ENCODE peak calls at places on chromosome 18, in six cellular contexts. J is NCI-H82, M is fibroblast of mammary gland, K is D341Med, I is uterus, Z is BJ. C is an unnamed sample.
A peak's percentile ranks its signal among the peaks of the same experiment; 100 is the strongest.

GRCh38 chr18:75341267-75341666 is 86.2 kb downstream of the SMIM21 start:
- DNase-seq in Z (no peak), I (no peak), J (peak; percentile 50), M (peak; percentile 11), K (peak; percentile 45), C (no peak)

GRCh38 chr18:45562567-45563479 is 52.5 kb upstream of the SLC14A2 start:
- DNase-seq in M (no peak), K (no peak), Z (no peak), J (no peak), I (peak; percentile 69), C (no peak)

GRCh38 chr18:24672165-24672950 is 211.9 kb downstream of the HRH4 start:
- DNase-seq in J (peak; percentile 49), M (no peak), I (no peak), K (peak; percentile 61), Z (no peak), C (no peak)

GRCh38 chr18:74791501-74792188 is 194.0 kb downstream of the ZNF407 start:
- DNase-seq in M (no peak), Z (no peak), K (no peak), I (no peak), J (no peak), C (no peak)

GRCh38 chr18:46756559-46757201 is at the start of gene ST8SIA5:
- DNase-seq in K (peak; percentile 81), J (peak; percentile 77), Z (no peak), M (no peak), I (no peak), C (no peak)

GRCh38 chr18:51070545-51070944 is 40.5 kb downstream of the SMAD4 start:
- DNase-seq in M (peak; percentile 90), J (no peak), Z (peak; percentile 56), I (no peak), K (no peak), C (peak; percentile 29)

GRCh38 chr18:22448238-22448637 is 30.5 kb upstream of the CTAGE1 start:
- DNase-seq in K (no peak), J (no peak), Z (no peak), I (no peak), M (no peak), C (no peak)

GRCh38 chr18:3455938-3456685 is 6.1 kb downstream of the TGIF1 start:
- DNase-seq in M (peak; percentile 56), I (no peak), J (no peak), K (no peak), Z (no peak), C (no peak)

GRCh38 chr18:995641-996040 is 91.0 kb downstream of the ADCYAP1 start:
- DNase-seq in J (no peak), K (no peak), M (peak; percentile 90), Z (peak; percentile 76), I (peak; percentile 20), C (peak; percentile 76)

GRCh38 chr18:37476182-37476581 is 89.4 kb downstream of the CELF4 start:
- DNase-seq in I (no peak), Z (no peak), J (peak; percentile 60), K (peak; percentile 83), M (peak; percentile 17), C (no peak)

GRCh38 chr18:79815657-79816056 is 17.9 kb downstream of the KCNG2 start:
- DNase-seq in M (no peak), J (no peak), Z (no peak), K (peak; percentile 38), I (no peak), C (no peak)

GRCh38 chr18:27666070-27666469 is 481.0 kb upstream of the CHST9 start:
- DNase-seq in Z (no peak), J (peak; percentile 38), I (no peak), K (no peak), M (no peak), C (no peak)

GRCh38 chr18:13530879-13531387 is 195.4 kb downstream of the FAM210A start:
- DNase-seq in I (peak; percentile 61), M (peak; percentile 31), Z (peak; percentile 6), J (peak; percentile 33), K (peak; percentile 75), C (peak; percentile 8)

GRCh38 chr18:8177330-8178016 is 431.8 kb upstream of the RAB12 start:
- DNase-seq in K (no peak), I (no peak), J (peak; percentile 69), M (peak; percentile 38), Z (no peak), C (no peak)

GRCh38 chr18:80213173-80213572 is 34.1 kb downstream of the PARD6G start:
- DNase-seq in I (no peak), Z (no peak), J (no peak), K (no peak), M (no peak), C (no peak)

GRCh38 chr18:68429809-68430208 is 285.1 kb downstream of the TMX3 start:
- DNase-seq in I (no peak), M (peak; percentile 83), Z (no peak), J (no peak), K (no peak), C (no peak)

GRCh38 chr18:63099026-63099840 is 220.3 kb downstream of the BCL2 start:
- DNase-seq in Z (no peak), M (no peak), I (no peak), J (no peak), K (no peak), C (no peak)

GRCh38 chr18:48687694-48688042 is 148.8 kb downstream of the CTIF start:
- DNase-seq in I (no peak), Z (no peak), K (no peak), J (no peak), M (no peak), C (no peak)

GRCh38 chr18:49584431-49584830 is 22.6 kb downstream of the LIPG start:
- DNase-seq in J (no peak), Z (no peak), I (no peak), K (no peak), M (peak; percentile 23), C (no peak)

GRCh38 chr18:10386049-10386448 is 68.4 kb upstream of the APCDD1 start:
- DNase-seq in J (no peak), M (no peak), Z (no peak), K (no peak), I (no peak), C (no peak)

GRCh38 chr18:55326134-55326533 is 261.9 kb downstream of the TCF4 start:
- DNase-seq in I (no peak), K (no peak), J (peak; percentile 11), Z (no peak), M (no peak), C (no peak)

GRCh38 chr18:9507565-9508088 is 32.3 kb downstream of the RALBP1 start:
- DNase-seq in K (no peak), I (no peak), M (no peak), Z (no peak), J (peak; percentile 66), C (no peak)

GRCh38 chr18:35443434-35443833 is 54.3 kb downstream of the INO80C start:
- DNase-seq in Z (no peak), I (no peak), K (no peak), J (no peak), M (no peak), C (no peak)

GRCh38 chr18:74831571-74832250 is 234.0 kb downstream of the ZNF407 start:
- DNase-seq in M (peak; percentile 52), I (no peak), K (no peak), J (no peak), Z (no peak), C (no peak)

GRCh38 chr18:28973324-28973723 is 796.4 kb upstream of the CDH2 start:
- DNase-seq in I (no peak), M (no peak), Z (no peak), J (no peak), K (no peak), C (no peak)

GRCh38 chr18:21243041-21243431 is 1.0 kb downstream of the GREB1L start:
- DNase-seq in I (no peak), M (peak; percentile 21), J (peak; percentile 65), K (peak; percentile 51), Z (no peak), C (no peak)

GRCh38 chr18:54416459-54416858 is 58.8 kb downstream of the C18orf54 start:
- DNase-seq in J (no peak), I (no peak), K (no peak), M (peak; percentile 90), Z (peak; percentile 68), C (peak; percentile 17)

GRCh38 chr18:24497052-24497754 is 36.8 kb downstream of the HRH4 start:
- DNase-seq in I (no peak), K (no peak), J (no peak), Z (peak; percentile 63), M (peak; percentile 68), C (peak; percentile 70)

GRCh38 chr18:27276886-27277285 is 91.8 kb upstream of the CHST9 start:
- DNase-seq in J (peak; percentile 4), I (no peak), Z (no peak), M (no peak), K (no peak), C (no peak)

GRCh38 chr18:2512059-2512458 is 59.2 kb downstream of the METTL4 start:
- DNase-seq in K (no peak), J (no peak), I (no peak), Z (no peak), M (no peak), C (no peak)

GRCh38 chr18:25310045-25310444 is 41.9 kb downstream of the ZNF521 start:
- DNase-seq in I (no peak), Z (no peak), J (peak; percentile 21), M (peak; percentile 89), K (no peak), C (no peak)

GRCh38 chr18:3722662-3723433 is 272.9 kb downstream of the TGIF1 start:
- DNase-seq in J (no peak), Z (no peak), K (no peak), M (no peak), I (no peak), C (no peak)

GRCh38 chr18:12403601-12404506 is 3.9 kb upstream of the PRELID3A start:
- DNase-seq in K (no peak), J (no peak), I (no peak), Z (peak; percentile 71), M (peak; percentile 93), C (peak; percentile 67)

GRCh38 chr18:32661486-32662299 is 111.1 kb downstream of the KLHL14 start:
- DNase-seq in I (no peak), K (no peak), J (no peak), M (peak; percentile 1), Z (no peak), C (no peak)

C was measured in GM04503.